ENCODE peak calls at places on chromosomes 4 and X, in six cellular contexts. B is lung; M is nephron progenitor cell; Y is right lobe of liver; E is CD8-positive, alpha-beta T cell; Q is BJ. C is an unnamed sample.
A peak's percentile ranks its signal among the peaks of the same experiment; 100 is the strongest.

GRCh38 chrX:153303276-153304262 is 18.0 kb downstream of the PNMA6F start:
- DNase-seq in B (no peak), M (no peak), Q (no peak), Y (no peak), E (no peak), C (no peak)

GRCh38 chr4:162921178-162921785 is 245.4 kb downstream of the NAF1 start:
- DNase-seq in E (no peak), B (no peak), Q (no peak), Y (no peak), M (no peak), C (no peak)

GRCh38 chrX:35076061-35076460 is 133.5 kb downstream of the FAM47B start:
- DNase-seq in Y (no peak), Q (no peak), B (no peak), M (no peak), E (no peak), C (no peak)

GRCh38 chrX:151973851-151974335 is 583 bp downstream of the GABRE start:
- DNase-seq in E (no peak), Y (no peak), M (peak; percentile 14), B (peak; percentile 39), Q (no peak), C (no peak)

GRCh38 chr4:48944659-48945290 is 38.2 kb upstream of the OCIAD2 start:
- DNase-seq in B (no peak), M (peak; percentile 11), Q (no peak), E (peak; percentile 4), Y (no peak), C (no peak)

GRCh38 chrX:72048515-72049455 is 82.9 kb downstream of the RTL5 start:
- DNase-seq in E (no peak), Y (no peak), B (no peak), Q (no peak), M (no peak), C (no peak)

GRCh38 chrX:85922821-85923220 is 124.5 kb downstream of the CHM start:
- DNase-seq in B (no peak), Y (no peak), M (no peak), Q (peak; percentile 22), E (no peak), C (peak; percentile 28)

GRCh38 chr4:126748736-126749135 is 884.0 kb upstream of the INTU start:
- DNase-seq in Q (no peak), B (no peak), Y (no peak), M (no peak), E (no peak), C (no peak)

GRCh38 chr4:86558799-86559198 is 35.3 kb upstream of the PTPN13 start:
- DNase-seq in Y (no peak), Q (no peak), M (no peak), B (no peak), E (no peak), C (no peak)

GRCh38 chr4:74120086-74120485 is 21.1 kb upstream of the CXCL2 start:
- DNase-seq in E (no peak), B (no peak), Q (no peak), Y (no peak), M (no peak), C (no peak)

GRCh38 chr4:176708771-176709311 is 83.9 kb downstream of the VEGFC start:
- DNase-seq in Y (no peak), M (no peak), E (no peak), B (no peak), Q (peak; percentile 25), C (no peak)
- TF ChIP-seq CTCF in Y (no peak), M (no peak), E (no peak), B (no peak), Q (no peak), C (no peak)

DNA sequence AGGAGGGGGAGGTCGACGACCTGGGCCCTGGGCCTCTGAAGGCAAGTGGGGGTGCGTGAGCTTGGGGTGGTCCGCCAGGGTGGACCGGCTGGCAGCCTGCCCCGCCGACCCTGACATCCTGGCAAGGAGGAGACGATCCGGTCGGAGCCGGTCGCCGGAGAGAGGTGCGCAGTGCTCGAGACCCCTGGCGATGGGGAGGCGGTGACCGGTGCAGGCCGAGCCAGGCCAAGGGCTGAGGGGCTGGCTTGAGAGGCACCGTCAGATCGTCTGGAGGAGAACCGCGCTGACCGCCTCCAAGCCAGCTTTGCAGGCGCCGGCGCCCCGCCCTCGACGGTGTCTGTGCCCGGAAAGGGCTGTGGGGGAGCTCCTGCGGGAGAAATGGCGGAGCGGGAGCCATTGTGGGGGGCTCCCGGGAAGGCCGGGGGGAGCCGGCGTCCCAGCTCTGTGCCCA is 25.6 kb downstream of the GPRASP3 start:
- DNase-seq in Y (peak; percentile 39), Q (no peak), M (peak; percentile 5), B (no peak), E (no peak), C (no peak)
- TF ChIP-seq CTCF in Y (no peak), Q (no peak), M (no peak), B (no peak), E (no peak), C (no peak)

DNA sequence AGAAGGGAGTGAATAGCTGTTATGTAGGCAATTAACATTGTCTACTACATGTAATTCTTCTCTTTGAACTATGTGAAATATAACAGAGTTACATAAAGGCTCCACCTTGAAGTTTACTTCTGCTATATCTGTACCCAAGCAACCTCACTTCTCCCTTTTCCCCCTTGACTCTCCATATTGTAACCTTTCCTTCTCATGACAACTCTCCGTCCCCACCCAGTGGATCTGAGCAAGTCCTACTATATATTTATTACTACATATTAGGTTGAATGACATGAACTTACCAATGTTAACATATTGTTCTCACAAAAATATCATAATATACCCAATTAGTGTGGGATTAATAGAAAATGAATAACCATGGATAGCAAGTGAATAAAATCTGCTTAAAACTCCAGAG is 93.2 kb upstream of the ATP8A1 start:
- DNase-seq in M (no peak), B (no peak), Q (no peak), Y (no peak), E (peak; percentile 2), C (no peak)
- TF ChIP-seq CTCF in M (no peak), B (no peak), Q (no peak), Y (peak; percentile 8), E (peak; percentile 59), C (no peak)

DNA sequence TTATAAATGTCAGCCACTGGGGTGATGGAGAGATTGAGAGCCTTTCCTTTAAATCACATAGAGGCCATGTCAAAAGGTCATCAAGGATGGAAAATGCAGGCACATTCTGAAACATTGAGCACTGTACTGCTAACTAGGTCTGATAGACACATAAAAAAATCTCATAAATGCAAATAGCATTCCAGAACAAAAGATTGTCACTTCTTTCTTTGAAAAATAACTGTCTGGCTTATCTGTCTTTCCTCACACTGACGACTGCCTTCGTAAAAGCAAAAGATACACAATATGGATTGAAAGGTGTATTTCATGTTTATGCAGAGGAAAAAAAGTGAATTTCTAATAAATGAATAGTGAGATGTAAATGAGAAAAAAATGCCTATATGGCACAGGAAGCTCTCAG is 59.9 kb downstream of the PABPC4L start:
- DNase-seq in Y (no peak), M (no peak), E (no peak), B (no peak), Q (no peak), C (no peak)
- TF ChIP-seq CTCF in Y (no peak), M (no peak), E (no peak), B (no peak), Q (no peak), C (no peak)

DNA sequence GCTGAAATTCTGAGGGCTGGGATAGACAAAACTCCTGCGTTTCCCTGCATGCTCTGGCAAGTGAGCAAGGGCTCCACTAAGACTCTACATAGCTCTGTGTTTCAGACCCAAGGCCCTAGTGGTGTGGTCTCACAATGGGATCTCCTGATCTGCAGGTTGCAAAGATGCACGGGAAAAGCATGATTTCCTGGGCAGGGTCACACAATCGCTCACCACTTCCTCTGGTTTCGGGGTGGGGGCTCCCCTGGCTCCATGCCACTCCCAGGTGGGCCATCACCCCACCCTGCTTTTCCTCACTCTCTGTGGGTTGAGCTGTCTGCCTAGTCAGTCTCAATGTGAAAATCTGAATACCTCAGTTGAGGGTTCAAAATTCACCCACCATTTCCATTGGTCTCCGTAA is 111.5 kb downstream of the KLF8 start:
- DNase-seq in Y (no peak), B (no peak), Q (no peak), M (no peak), E (no peak), C (no peak)
- TF ChIP-seq CTCF in Y (no peak), B (no peak), Q (no peak), M (no peak), E (no peak), C (no peak)

GRCh38 chr4:109978704-109979103 is 66.0 kb downstream of the EGF start:
- DNase-seq in M (no peak), E (no peak), Q (no peak), Y (no peak), B (no peak), C (no peak)
- TF ChIP-seq CTCF in M (peak; percentile 12), E (no peak), Q (no peak), Y (no peak), B (no peak), C (no peak)

DNA sequence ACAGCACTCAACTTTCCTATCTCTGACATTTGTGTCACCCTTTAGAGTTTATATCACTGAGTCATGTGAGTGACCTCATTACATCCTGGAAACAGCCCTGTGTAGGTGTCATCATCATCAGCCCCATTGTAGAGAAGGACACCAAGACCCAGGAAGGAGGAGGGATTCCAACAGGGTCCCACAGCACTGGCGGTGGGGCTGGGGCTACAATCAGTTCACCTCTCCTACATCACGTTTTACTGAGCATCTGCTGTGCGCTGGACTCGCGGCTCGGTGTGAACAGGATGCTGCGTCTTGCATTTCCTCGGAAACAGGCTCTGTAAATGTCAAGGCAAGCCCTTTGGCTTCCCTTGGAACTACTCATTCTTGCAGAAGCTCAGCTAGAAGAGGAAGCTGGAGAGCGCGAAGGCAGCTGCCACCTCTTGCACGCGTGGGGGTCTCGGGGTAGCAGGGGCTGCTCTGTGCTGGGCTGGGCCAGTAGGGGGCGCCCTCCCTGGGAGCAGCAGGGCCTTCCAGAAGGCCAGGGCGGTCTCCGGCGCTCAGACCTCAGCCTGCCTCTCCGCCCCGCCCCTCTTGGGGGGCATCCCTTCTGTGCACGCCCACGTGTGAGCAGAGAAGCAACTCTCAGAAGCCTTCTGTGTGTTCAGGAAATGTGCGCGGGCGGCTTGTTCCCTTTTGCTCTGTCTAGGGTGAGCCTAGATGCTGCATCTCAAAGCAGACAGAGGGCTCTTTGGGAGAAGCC is 29.0 kb downstream of the REELD1 start:
- DNase-seq in Y (no peak), M (peak; percentile 42), E (no peak), Q (no peak), B (no peak), C (no peak)
- TF ChIP-seq CTCF in Y (peak; percentile 48), M (peak; percentile 35), E (peak; percentile 43), Q (peak; percentile 38), B (no peak), C (peak; percentile 24)

GRCh38 chr4:158676076-158676475 is 4.0 kb downstream of the ETFDH start:
- DNase-seq in Y (no peak), E (no peak), M (no peak), B (no peak), Q (no peak), C (no peak)
- TF ChIP-seq CTCF in Y (no peak), E (no peak), M (no peak), B (no peak), Q (no peak), C (no peak)

GRCh38 chr4:2243682-2244380 is 1.9 kb upstream of the HAUS3 start:
- DNase-seq in Q (no peak), E (no peak), M (peak; percentile 61), B (peak; percentile 48), Y (peak; percentile 59), C (no peak)
- TF ChIP-seq CTCF in Q (peak; percentile 33), E (no peak), M (peak; percentile 12), B (peak; percentile 16), Y (peak; percentile 16), C (peak; percentile 37)

GRCh38 chrX:128961290-128961689 is 562.0 kb downstream of the SMARCA1 start:
- DNase-seq in M (no peak), B (no peak), E (no peak), Q (no peak), Y (no peak), C (no peak)
- TF ChIP-seq CTCF in M (no peak), B (no peak), E (no peak), Q (no peak), Y (no peak), C (no peak)

C was measured in AG09319.